ENCODE peak calls at places on chromosome 22, in eight cellular contexts. M is foreskin melanocyte; B is left ventricle myocardium inferior; F is AG10803; Q is erythroblast; Y is lower leg skin; O is T-helper 1 cell; W is stimulated activated CD4-positive, alpha-beta T cell treated with anti-CD3 and anti-CD28 coated beads, Interleukin-2, amount 100 ng/mL, for 48 hours. Z is an unnamed sample.

GRCh38 chr22:49688516-49689254 is 139.0 kb downstream of the BRD1 start:
- DNase-seq in M (no peak), B (no peak), F (no peak), Q (no peak), Y (no peak), O (no peak), W (no peak), Z (no peak)

GRCh38 chr22:21047035-21047661 is 1.4 kb downstream of the LRRC74B start:
- DNase-seq in M (no peak), B (no peak), F (no peak), Q (no peak), Y (no peak), O (no peak), W (no peak), Z (no peak)

GRCh38 chr22:21018314-21018713 is 3.3 kb downstream of the P2RX6 start:
- DNase-seq in M (no peak), B (no peak), F (no peak), Q (no peak), Y (no peak), O (no peak), W (no peak), Z (no peak)

GRCh38 chr22:39212721-39213376 is 31.9 kb downstream of the PDGFB start:
- DNase-seq in M (no peak), B (no peak), F (no peak), Q (no peak), Y (no peak), O (no peak), W (no peak), Z (peak)

GRCh38 chr22:45612451-45612901 is 59.2 kb upstream of the ATXN10 start:
- DNase-seq in M (peak), B (peak), F (peak), Q (no peak), Y (peak), O (no peak), W (no peak), Z (peak)

GRCh38 chr22:40050258-40050657 is 55.5 kb downstream of the FAM83F start:
- DNase-seq in M (no peak), B (no peak), F (no peak), Q (no peak), Y (no peak), O (no peak), W (no peak), Z (no peak)

GRCh38 chr22:46040471-46041465 is 63.8 kb upstream of the WNT7B start:
- DNase-seq in M (no peak), B (peak), F (no peak), Q (no peak), Y (no peak), O (no peak), W (no peak), Z (no peak)

GRCh38 chr22:46295277-46295971 is 1.2 kb upstream of the GTSE1 start:
- DNase-seq in M (no peak), B (no peak), F (no peak), Q (peak), Y (no peak), O (no peak), W (no peak), Z (no peak)

GRCh38 chr22:46108564-46109473 is 41.5 kb upstream of the PPARA start:
- DNase-seq in M (no peak), B (peak), F (peak), Q (peak), Y (no peak), O (no peak), W (no peak), Z (peak)